ENCODE peak calls at places on chromosomes 6 and 20, in seven cellular contexts. One of them, this sample, is unnamed. For H3K9me3, the result is how much of the 10 kb centered on the place peaks cover.

GRCh38 chr6:152124432-152125074 is 317.1 kb downstream of the ESR1 start:
- DNase-seq in A673: peak
- DNase-seq in PC-3: peak
- DNase-seq in GM12878: no peak
- DNase-seq in small intestine: peak
- DNase-seq in CD4-positive, CD25-positive, alpha-beta regulatory T cell: no peak
- DNase-seq in Karpas-422: peak
- DNase-seq in this sample: peak

GRCh38 chr20:48329676-48330644 is 497.8 kb downstream of the PREX1 start:
- DNase-seq in A673: peak
- DNase-seq in PC-3: peak
- DNase-seq in GM12878: no peak
- DNase-seq in small intestine: peak
- DNase-seq in CD4-positive, CD25-positive, alpha-beta regulatory T cell: no peak
- DNase-seq in Karpas-422: peak
- DNase-seq in this sample: peak

GRCh38 chr6:12605888-12606345 is 110.7 kb upstream of the PHACTR1 start:
- DNase-seq in A673: peak
- DNase-seq in PC-3: peak
- DNase-seq in GM12878: peak
- DNase-seq in small intestine: peak
- DNase-seq in CD4-positive, CD25-positive, alpha-beta regulatory T cell: no peak
- DNase-seq in Karpas-422: peak
- DNase-seq in this sample: peak

GRCh38 chr6:87945966-87946365 is 101.7 kb upstream of the SPACA1 start:
- DNase-seq in A673: no peak
- DNase-seq in PC-3: no peak
- DNase-seq in GM12878: no peak
- DNase-seq in small intestine: no peak
- DNase-seq in CD4-positive, CD25-positive, alpha-beta regulatory T cell: no peak
- DNase-seq in Karpas-422: no peak
- DNase-seq in this sample: no peak

GRCh38 chr6:37251211-37251610 is 6.4 kb upstream of the TBC1D22B start:
- DNase-seq in A673: no peak
- DNase-seq in PC-3: peak
- DNase-seq in GM12878: no peak
- DNase-seq in small intestine: no peak
- DNase-seq in CD4-positive, CD25-positive, alpha-beta regulatory T cell: no peak
- DNase-seq in Karpas-422: no peak
- DNase-seq in this sample: no peak

GRCh38 chr20:10559266-10559665 is 114.5 kb downstream of the JAG1 start:
- DNase-seq in A673: no peak
- DNase-seq in PC-3: peak
- DNase-seq in GM12878: no peak
- DNase-seq in small intestine: no peak
- DNase-seq in CD4-positive, CD25-positive, alpha-beta regulatory T cell: no peak
- DNase-seq in Karpas-422: no peak
- DNase-seq in this sample: no peak

GRCh38 chr6:97074785-97075184 is 150.3 kb downstream of the KLHL32 start:
- DNase-seq in A673: no peak
- DNase-seq in PC-3: no peak
- DNase-seq in GM12878: no peak
- DNase-seq in small intestine: no peak
- DNase-seq in CD4-positive, CD25-positive, alpha-beta regulatory T cell: no peak
- DNase-seq in Karpas-422: no peak
- DNase-seq in this sample: no peak

GRCh38 chr20:63941282-63942060 is 14.7 kb downstream of the UCKL1 start:
- DNase-seq in A673: no peak
- DNase-seq in PC-3: peak
- DNase-seq in GM12878: no peak
- DNase-seq in small intestine: peak
- DNase-seq in CD4-positive, CD25-positive, alpha-beta regulatory T cell: peak
- DNase-seq in Karpas-422: no peak
- DNase-seq in this sample: peak

GRCh38 chr6:63999613-64000012 is 364.0 kb downstream of the PHF3 start:
- DNase-seq in A673: no peak
- DNase-seq in PC-3: no peak
- DNase-seq in GM12878: no peak
- DNase-seq in small intestine: no peak
- DNase-seq in CD4-positive, CD25-positive, alpha-beta regulatory T cell: no peak
- DNase-seq in Karpas-422: no peak
- DNase-seq in this sample: no peak

GRCh38 chr20:40540163-40540562 is 148.9 kb downstream of the MAFB start:
- DNase-seq in A673: no peak
- DNase-seq in PC-3: no peak
- DNase-seq in GM12878: no peak
- DNase-seq in small intestine: no peak
- DNase-seq in CD4-positive, CD25-positive, alpha-beta regulatory T cell: no peak
- DNase-seq in Karpas-422: no peak
- DNase-seq in this sample: no peak

GRCh38 chr20:18443841-18444240 is 23.0 kb downstream of the DZANK1 start:
- DNase-seq in A673: peak
- DNase-seq in PC-3: no peak
- DNase-seq in GM12878: no peak
- DNase-seq in small intestine: no peak
- DNase-seq in CD4-positive, CD25-positive, alpha-beta regulatory T cell: no peak
- DNase-seq in Karpas-422: no peak
- DNase-seq in this sample: no peak

GRCh38 chr6:84346372-84346771 is 118.9 kb upstream of the CEP162 start:
- DNase-seq in A673: no peak
- DNase-seq in PC-3: peak
- DNase-seq in GM12878: no peak
- DNase-seq in small intestine: no peak
- DNase-seq in CD4-positive, CD25-positive, alpha-beta regulatory T cell: no peak
- DNase-seq in Karpas-422: peak
- DNase-seq in this sample: no peak

GRCh38 chr20:63580796-63581461 is 6.9 kb upstream of the HELZ2 start:
- DNase-seq in A673: peak
- DNase-seq in PC-3: peak
- DNase-seq in GM12878: no peak
- DNase-seq in small intestine: peak
- DNase-seq in CD4-positive, CD25-positive, alpha-beta regulatory T cell: peak
- DNase-seq in Karpas-422: peak
- DNase-seq in this sample: peak

GRCh38 chr6:133128191-133128590 is 113.0 kb upstream of the EYA4 start:
- DNase-seq in A673: peak
- DNase-seq in PC-3: no peak
- DNase-seq in GM12878: no peak
- DNase-seq in small intestine: no peak
- DNase-seq in CD4-positive, CD25-positive, alpha-beta regulatory T cell: no peak
- DNase-seq in Karpas-422: no peak
- DNase-seq in this sample: no peak

GRCh38 chr6:81326856-81327561 is 425.5 kb downstream of the TENT5A start:
- DNase-seq in A673: no peak
- DNase-seq in PC-3: no peak
- DNase-seq in GM12878: no peak
- DNase-seq in small intestine: no peak
- DNase-seq in CD4-positive, CD25-positive, alpha-beta regulatory T cell: no peak
- DNase-seq in Karpas-422: no peak
- DNase-seq in this sample: no peak

GRCh38 chr6:92541457-92542060 is 877.8 kb downstream of the EPHA7 start:
- DNase-seq in A673: no peak
- DNase-seq in PC-3: no peak
- DNase-seq in GM12878: no peak
- DNase-seq in small intestine: no peak
- DNase-seq in CD4-positive, CD25-positive, alpha-beta regulatory T cell: no peak
- DNase-seq in Karpas-422: no peak
- DNase-seq in this sample: no peak

GRCh38 chr6:92267335-92267734 is 1152.0 kb downstream of the EPHA7 start:
- DNase-seq in A673: no peak
- DNase-seq in PC-3: no peak
- DNase-seq in GM12878: no peak
- DNase-seq in small intestine: no peak
- DNase-seq in CD4-positive, CD25-positive, alpha-beta regulatory T cell: no peak
- DNase-seq in Karpas-422: no peak
- DNase-seq in this sample: no peak

GRCh38 chr6:21802611-21802899 is 209.0 kb downstream of the SOX4 start:
- DNase-seq in A673: peak
- DNase-seq in PC-3: no peak
- DNase-seq in GM12878: no peak
- DNase-seq in small intestine: no peak
- DNase-seq in CD4-positive, CD25-positive, alpha-beta regulatory T cell: no peak
- DNase-seq in Karpas-422: no peak
- DNase-seq in this sample: no peak

GRCh38 chr6:26520088-26520839 is 17.9 kb upstream of the HMGN4 start:
- DNase-seq in A673: no peak
- DNase-seq in PC-3: no peak
- DNase-seq in GM12878: no peak
- DNase-seq in small intestine: no peak
- DNase-seq in CD4-positive, CD25-positive, alpha-beta regulatory T cell: peak
- DNase-seq in Karpas-422: no peak
- DNase-seq in this sample: no peak

GRCh38 chr6:37628611-37629320 is 68.9 kb downstream of the MDGA1 start:
- DNase-seq in A673: no peak
- DNase-seq in PC-3: peak
- DNase-seq in GM12878: no peak
- DNase-seq in small intestine: no peak
- DNase-seq in CD4-positive, CD25-positive, alpha-beta regulatory T cell: no peak
- DNase-seq in Karpas-422: no peak
- DNase-seq in this sample: no peak

DNA sequence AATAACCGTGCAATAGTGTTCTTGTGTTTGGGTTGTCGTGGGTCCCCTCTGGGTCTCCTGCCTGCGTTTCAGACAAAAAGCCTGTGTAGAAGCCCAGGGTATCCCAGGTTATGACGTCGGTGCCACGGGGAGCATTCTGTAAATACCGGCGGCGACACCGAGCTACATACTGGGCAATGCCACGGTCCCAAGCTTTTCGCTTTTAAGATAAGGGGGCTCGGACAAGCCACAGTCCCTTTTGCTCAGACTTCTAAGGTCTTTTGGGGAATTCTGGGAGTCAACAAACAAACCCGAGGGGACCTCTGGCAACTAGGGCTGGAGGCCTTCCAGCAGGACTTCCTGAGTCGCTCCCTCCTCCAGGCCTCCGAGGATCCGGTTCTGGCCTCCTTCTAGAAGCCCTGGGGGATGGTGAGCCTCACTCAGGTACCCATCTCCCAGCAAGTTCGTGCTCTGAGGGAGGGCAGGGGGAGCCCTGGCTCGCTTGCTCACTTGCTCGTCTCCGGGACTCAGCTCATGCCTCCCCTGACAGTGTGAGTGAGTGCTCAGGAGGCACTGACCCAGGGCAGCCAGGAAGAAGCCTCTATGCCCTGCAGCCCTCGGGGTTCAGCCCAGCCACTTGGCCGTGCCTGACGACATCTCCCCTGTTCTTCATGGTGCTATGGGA is 62.4 kb upstream of the MRPS10 start:
- DNase-seq in A673: no peak
- DNase-seq in PC-3: peak
- DNase-seq in GM12878: no peak
- DNase-seq in small intestine: no peak
- DNase-seq in CD4-positive, CD25-positive, alpha-beta regulatory T cell: no peak
- DNase-seq in Karpas-422: no peak
- DNase-seq in this sample: no peak
- H3K27ac ChIP-seq in A673: no peak
- H3K27ac ChIP-seq in PC-3: peak
- H3K27ac ChIP-seq in GM12878: no peak
- H3K27ac ChIP-seq in small intestine: peak
- H3K27ac ChIP-seq in CD4-positive, CD25-positive, alpha-beta regulatory T cell: peak
- H3K27ac ChIP-seq in Karpas-422: no peak
- H3K27ac ChIP-seq in this sample: no peak

GRCh38 chr6:167662881-167663205 is 163.9 kb upstream of the AFDN start:
- DNase-seq in A673: no peak
- DNase-seq in PC-3: no peak
- DNase-seq in GM12878: no peak
- DNase-seq in small intestine: no peak
- DNase-seq in CD4-positive, CD25-positive, alpha-beta regulatory T cell: no peak
- DNase-seq in Karpas-422: no peak
- DNase-seq in this sample: no peak
- H3K9me3 ChIP-seq in A673: under half
- H3K9me3 ChIP-seq in PC-3: under half
- H3K9me3 ChIP-seq in GM12878: under half
- H3K9me3 ChIP-seq in small intestine: under half
- H3K9me3 ChIP-seq in CD4-positive, CD25-positive, alpha-beta regulatory T cell: under half
- H3K9me3 ChIP-seq in Karpas-422: under half
- H3K9me3 ChIP-seq in this sample: under half

GRCh38 chr6:530425-530824 is 126.5 kb downstream of the HUS1B start:
- DNase-seq in A673: no peak
- DNase-seq in PC-3: no peak
- DNase-seq in GM12878: no peak
- DNase-seq in small intestine: no peak
- DNase-seq in CD4-positive, CD25-positive, alpha-beta regulatory T cell: no peak
- DNase-seq in Karpas-422: no peak
- DNase-seq in this sample: peak

GRCh38 chr6:524803-525202 is 132.1 kb downstream of the HUS1B start:
- DNase-seq in A673: no peak
- DNase-seq in PC-3: no peak
- DNase-seq in GM12878: no peak
- DNase-seq in small intestine: peak
- DNase-seq in CD4-positive, CD25-positive, alpha-beta regulatory T cell: no peak
- DNase-seq in Karpas-422: no peak
- DNase-seq in this sample: peak

GRCh38 chr6:527989-528673 is 128.8 kb downstream of the HUS1B start:
- DNase-seq in A673: no peak
- DNase-seq in PC-3: no peak
- DNase-seq in GM12878: no peak
- DNase-seq in small intestine: no peak
- DNase-seq in CD4-positive, CD25-positive, alpha-beta regulatory T cell: no peak
- DNase-seq in Karpas-422: no peak
- DNase-seq in this sample: no peak

DNA sequence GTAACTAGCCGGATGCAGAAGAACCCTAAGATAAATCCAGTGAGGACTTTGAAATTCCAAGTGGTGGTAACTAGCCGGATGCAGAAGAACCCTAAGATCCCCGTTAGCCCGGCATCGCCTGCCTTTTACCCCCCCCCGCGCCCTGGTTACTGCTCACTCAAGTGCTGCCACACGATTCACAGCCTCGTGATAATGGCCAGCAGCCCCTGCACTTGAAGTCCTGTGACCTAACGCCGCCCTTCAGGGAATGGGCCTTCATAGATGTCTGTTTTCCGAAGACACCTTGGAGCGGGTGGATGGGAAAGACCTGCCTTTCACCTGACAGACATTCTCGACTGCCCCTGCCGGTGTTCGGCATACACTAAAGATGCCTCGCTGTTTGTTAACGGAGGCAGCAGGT is 127.9 kb downstream of the HUS1B start:
- DNase-seq in A673: no peak
- DNase-seq in PC-3: no peak
- DNase-seq in GM12878: no peak
- DNase-seq in small intestine: no peak
- DNase-seq in CD4-positive, CD25-positive, alpha-beta regulatory T cell: no peak
- DNase-seq in Karpas-422: no peak
- DNase-seq in this sample: no peak
- H3K4me3 ChIP-seq in A673: no peak
- H3K4me3 ChIP-seq in PC-3: no peak
- H3K4me3 ChIP-seq in GM12878: no peak
- H3K4me3 ChIP-seq in small intestine: no peak
- H3K4me3 ChIP-seq in CD4-positive, CD25-positive, alpha-beta regulatory T cell: no peak
- H3K4me3 ChIP-seq in Karpas-422: no peak
- H3K4me3 ChIP-seq in this sample: no peak

DNA sequence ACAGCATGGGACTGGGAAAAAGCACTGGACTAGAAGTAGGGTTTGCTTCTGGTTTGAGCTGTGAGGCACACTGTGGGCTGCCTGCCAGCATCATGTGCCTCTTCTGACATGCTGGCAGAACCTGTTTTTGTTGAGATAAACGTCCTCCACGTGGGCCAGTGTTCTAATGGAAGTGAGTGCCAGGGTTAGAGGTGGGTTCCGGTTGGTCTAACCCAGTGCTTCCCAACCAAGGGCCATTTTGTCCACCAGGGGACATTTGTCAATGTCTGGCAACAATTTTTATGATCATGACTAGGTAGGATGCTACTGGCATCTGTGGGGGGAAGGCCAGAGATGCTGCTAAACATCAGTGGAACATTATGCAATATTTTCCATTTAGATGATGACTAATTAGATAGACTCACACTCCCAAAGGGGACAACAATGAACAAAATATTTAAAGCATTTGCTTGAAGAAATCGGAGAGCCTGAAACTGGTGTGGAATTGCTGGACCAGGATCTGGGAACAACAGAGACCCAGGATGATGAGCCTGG is 7.8 kb upstream of the APMAP start:
- DNase-seq in A673: no peak
- DNase-seq in PC-3: peak
- DNase-seq in GM12878: no peak
- DNase-seq in small intestine: peak
- DNase-seq in CD4-positive, CD25-positive, alpha-beta regulatory T cell: no peak
- DNase-seq in Karpas-422: no peak
- DNase-seq in this sample: no peak
- H3K27ac ChIP-seq in A673: no peak
- H3K27ac ChIP-seq in PC-3: peak
- H3K27ac ChIP-seq in GM12878: no peak
- H3K27ac ChIP-seq in small intestine: no peak
- H3K27ac ChIP-seq in CD4-positive, CD25-positive, alpha-beta regulatory T cell: no peak
- H3K27ac ChIP-seq in Karpas-422: no peak
- H3K27ac ChIP-seq in this sample: no peak